ENCODE peak calls at places on chromosome 7, in four cellular contexts. One of them, this sample, is unnamed.
A peak's percentile ranks its signal among the peaks of the same experiment; 100 is the strongest.

GRCh38 chr7:30562498-30562897 is 32.2 kb upstream of the GARS1 start:
- DNase-seq in mesenchymal stem cell: peak; percentile 61
- DNase-seq in trophoblast cell: no peak
- DNase-seq in neuronal stem cell: no peak
- DNase-seq in this sample: no peak

GRCh38 chr7:91778416-91778815 is 102.1 kb downstream of the MTERF1 start:
- DNase-seq in mesenchymal stem cell: no peak
- DNase-seq in trophoblast cell: no peak
- DNase-seq in neuronal stem cell: no peak
- DNase-seq in this sample: no peak

GRCh38 chr7:69190738-69191137 is 407.5 kb upstream of the AUTS2 start:
- DNase-seq in mesenchymal stem cell: no peak
- DNase-seq in trophoblast cell: no peak
- DNase-seq in neuronal stem cell: no peak
- DNase-seq in this sample: no peak

GRCh38 chr7:42893341-42894242 is 18.3 kb downstream of the C7orf25 start:
- DNase-seq in mesenchymal stem cell: no peak
- DNase-seq in trophoblast cell: no peak
- DNase-seq in neuronal stem cell: no peak
- DNase-seq in this sample: no peak

GRCh38 chr7:13476881-13477444 is 512.5 kb downstream of the ETV1 start:
- DNase-seq in mesenchymal stem cell: no peak
- DNase-seq in trophoblast cell: no peak
- DNase-seq in neuronal stem cell: no peak
- DNase-seq in this sample: no peak

GRCh38 chr7:85673881-85674280 is 487.0 kb upstream of the SEMA3D start:
- DNase-seq in mesenchymal stem cell: no peak
- DNase-seq in trophoblast cell: no peak
- DNase-seq in neuronal stem cell: no peak
- DNase-seq in this sample: no peak

GRCh38 chr7:36440880-36441279 is 51.2 kb downstream of the ANLN start:
- DNase-seq in mesenchymal stem cell: peak; percentile 57
- DNase-seq in trophoblast cell: no peak
- DNase-seq in neuronal stem cell: no peak
- DNase-seq in this sample: no peak

GRCh38 chr7:42910306-42910705 is 1.6 kb downstream of the C7orf25 start:
- DNase-seq in mesenchymal stem cell: no peak
- DNase-seq in trophoblast cell: no peak
- DNase-seq in neuronal stem cell: no peak
- DNase-seq in this sample: no peak

GRCh38 chr7:50812847-50813475 is 30.3 kb upstream of the GRB10 start:
- DNase-seq in mesenchymal stem cell: peak; percentile 79
- DNase-seq in trophoblast cell: peak; percentile 74
- DNase-seq in neuronal stem cell: no peak
- DNase-seq in this sample: no peak

GRCh38 chr7:93516834-93517233 is 57.7 kb downstream of the CALCR start:
- DNase-seq in mesenchymal stem cell: no peak
- DNase-seq in trophoblast cell: no peak
- DNase-seq in neuronal stem cell: no peak
- DNase-seq in this sample: no peak

GRCh38 chr7:73899731-73900142 is 38.8 kb downstream of the TMEM270 start:
- DNase-seq in mesenchymal stem cell: no peak
- DNase-seq in trophoblast cell: peak; percentile 89
- DNase-seq in neuronal stem cell: no peak
- DNase-seq in this sample: no peak

GRCh38 chr7:127810691-127811660 is 159.0 kb downstream of the SND1 start:
- DNase-seq in mesenchymal stem cell: peak; percentile 24
- DNase-seq in trophoblast cell: no peak
- DNase-seq in neuronal stem cell: no peak
- DNase-seq in this sample: no peak

GRCh38 chr7:11831727-11832495 is at the start of gene THSD7A:
- DNase-seq in mesenchymal stem cell: peak; percentile 64
- DNase-seq in trophoblast cell: peak; percentile 43
- DNase-seq in neuronal stem cell: peak; percentile 63
- DNase-seq in this sample: peak; percentile 10

GRCh38 chr7:138575897-138576428 is 115.9 kb downstream of the TRIM24 start:
- DNase-seq in mesenchymal stem cell: no peak
- DNase-seq in trophoblast cell: no peak
- DNase-seq in neuronal stem cell: no peak
- DNase-seq in this sample: no peak

GRCh38 chr7:74217455-74218342 is 7.9 kb downstream of the LAT2 start:
- DNase-seq in mesenchymal stem cell: no peak
- DNase-seq in trophoblast cell: no peak
- DNase-seq in neuronal stem cell: no peak
- DNase-seq in this sample: no peak

GRCh38 chr7:636396-636795 is 90.1 kb upstream of the DNAAF5 start:
- DNase-seq in mesenchymal stem cell: peak; percentile 38
- DNase-seq in trophoblast cell: peak; percentile 43
- DNase-seq in neuronal stem cell: no peak
- DNase-seq in this sample: no peak

GRCh38 chr7:16529697-16530096 is 3.1 kb downstream of the LRRC72 start:
- DNase-seq in mesenchymal stem cell: no peak
- DNase-seq in trophoblast cell: no peak
- DNase-seq in neuronal stem cell: no peak
- DNase-seq in this sample: no peak

GRCh38 chr7:82319674-82320118 is 123.9 kb downstream of the CACNA2D1 start:
- DNase-seq in mesenchymal stem cell: peak; percentile 84
- DNase-seq in trophoblast cell: no peak
- DNase-seq in neuronal stem cell: no peak
- DNase-seq in this sample: no peak

GRCh38 chr7:117277576-117277975 is 45.3 kb downstream of the WNT2 start:
- DNase-seq in mesenchymal stem cell: no peak
- DNase-seq in trophoblast cell: no peak
- DNase-seq in neuronal stem cell: no peak
- DNase-seq in this sample: no peak

GRCh38 chr7:76217942-76218566 is 16.4 kb downstream of the SRRM3 start:
- DNase-seq in mesenchymal stem cell: no peak
- DNase-seq in trophoblast cell: no peak
- DNase-seq in neuronal stem cell: no peak
- DNase-seq in this sample: no peak

GRCh38 chr7:133705596-133705995 is 421.5 kb upstream of the LRGUK start:
- DNase-seq in mesenchymal stem cell: peak; percentile 66
- DNase-seq in trophoblast cell: peak; percentile 62
- DNase-seq in neuronal stem cell: no peak
- DNase-seq in this sample: no peak

GRCh38 chr7:50667338-50667737 is 102.1 kb upstream of the DDC start:
- DNase-seq in mesenchymal stem cell: no peak
- DNase-seq in trophoblast cell: no peak
- DNase-seq in neuronal stem cell: no peak
- DNase-seq in this sample: no peak

GRCh38 chr7:158751743-158752142 is 47.1 kb upstream of the NCAPG2 start:
- DNase-seq in mesenchymal stem cell: no peak
- DNase-seq in trophoblast cell: no peak
- DNase-seq in neuronal stem cell: no peak
- DNase-seq in this sample: peak; percentile 10

GRCh38 chr7:68511281-68511680 is 1087.0 kb upstream of the AUTS2 start:
- DNase-seq in mesenchymal stem cell: no peak
- DNase-seq in trophoblast cell: no peak
- DNase-seq in neuronal stem cell: peak; percentile 54
- DNase-seq in this sample: no peak

GRCh38 chr7:44607141-44608068 is 978 bp downstream of the OGDH start:
- DNase-seq in mesenchymal stem cell: no peak
- DNase-seq in trophoblast cell: no peak
- DNase-seq in neuronal stem cell: no peak
- DNase-seq in this sample: no peak

GRCh38 chr7:44609829-44610228 is 3.4 kb downstream of the OGDH start:
- DNase-seq in mesenchymal stem cell: no peak
- DNase-seq in trophoblast cell: no peak
- DNase-seq in neuronal stem cell: no peak
- DNase-seq in this sample: no peak

GRCh38 chr7:44604941-44605340 is 1.5 kb upstream of the OGDH start:
- DNase-seq in mesenchymal stem cell: no peak
- DNase-seq in trophoblast cell: no peak
- DNase-seq in neuronal stem cell: no peak
- DNase-seq in this sample: no peak

GRCh38 chr7:44608916-44609648 is 2.7 kb downstream of the OGDH start:
- DNase-seq in mesenchymal stem cell: no peak
- DNase-seq in trophoblast cell: no peak
- DNase-seq in neuronal stem cell: no peak
- DNase-seq in this sample: no peak

GRCh38 chr7:44606341-44607140 is at the start of gene OGDH:
- DNase-seq in mesenchymal stem cell: peak; percentile 99
- DNase-seq in trophoblast cell: peak; percentile 99
- DNase-seq in neuronal stem cell: peak; percentile 98
- DNase-seq in this sample: peak; percentile 93
- H2BK5ac ChIP-seq in mesenchymal stem cell: peak within 1 kb of the TSS; percentile 77
- H2BK5ac ChIP-seq in trophoblast cell: peak within 1 kb of the TSS; percentile 98
- H2BK5ac ChIP-seq in neuronal stem cell: no peak within 1 kb of the TSS
- H2BK5ac ChIP-seq in this sample: peak within 1 kb of the TSS; percentile 95

GRCh38 chr7:35004531-35005096 is 32.7 kb downstream of the DPY19L1 start:
- DNase-seq in mesenchymal stem cell: peak; percentile 48
- DNase-seq in trophoblast cell: no peak
- DNase-seq in neuronal stem cell: no peak
- DNase-seq in this sample: no peak
- H2BK5ac ChIP-seq in mesenchymal stem cell: no peak overlapping the region
- H2BK5ac ChIP-seq in trophoblast cell: peak overlapping the region; percentile 19
- H2BK5ac ChIP-seq in neuronal stem cell: no peak overlapping the region
- H2BK5ac ChIP-seq in this sample: no peak overlapping the region

GRCh38 chr7:47314728-47315601 is 266.9 kb downstream of the TNS3 start:
- DNase-seq in mesenchymal stem cell: peak; percentile 96
- DNase-seq in trophoblast cell: no peak
- DNase-seq in neuronal stem cell: no peak
- DNase-seq in this sample: no peak
- H2BK5ac ChIP-seq in mesenchymal stem cell: no peak overlapping the region
- H2BK5ac ChIP-seq in trophoblast cell: no peak overlapping the region
- H2BK5ac ChIP-seq in neuronal stem cell: no peak overlapping the region
- H2BK5ac ChIP-seq in this sample: peak overlapping the region; percentile 73

GRCh38 chr7:134771889-134772288 is 7.5 kb upstream of the CALD1 start:
- DNase-seq in mesenchymal stem cell: no peak
- DNase-seq in trophoblast cell: no peak
- DNase-seq in neuronal stem cell: no peak
- DNase-seq in this sample: no peak
- H2BK5ac ChIP-seq in mesenchymal stem cell: no peak overlapping the region
- H2BK5ac ChIP-seq in trophoblast cell: no peak overlapping the region
- H2BK5ac ChIP-seq in neuronal stem cell: no peak overlapping the region
- H2BK5ac ChIP-seq in this sample: no peak overlapping the region

GRCh38 chr7:33903770-33904679 is 1.3 kb upstream of the BMPER start:
- DNase-seq in mesenchymal stem cell: peak; percentile 66
- DNase-seq in trophoblast cell: no peak
- DNase-seq in neuronal stem cell: peak; percentile 54
- DNase-seq in this sample: no peak

GRCh38 chr7:33905389-33906032 is at the start of gene BMPER:
- DNase-seq in mesenchymal stem cell: peak; percentile 39
- DNase-seq in trophoblast cell: peak; percentile 63
- DNase-seq in neuronal stem cell: peak; percentile 49
- DNase-seq in this sample: peak; percentile 67

GRCh38 chr7:33907625-33908024 is 2.3 kb downstream of the BMPER start:
- DNase-seq in mesenchymal stem cell: no peak
- DNase-seq in trophoblast cell: no peak
- DNase-seq in neuronal stem cell: no peak
- DNase-seq in this sample: no peak

GRCh38 chr7:33906697-33907096 is 1.4 kb downstream of the BMPER start:
- DNase-seq in mesenchymal stem cell: no peak
- DNase-seq in trophoblast cell: no peak
- DNase-seq in neuronal stem cell: no peak
- DNase-seq in this sample: no peak

GRCh38 chr7:33904680-33905388 is 505 bp upstream of the BMPER start:
- DNase-seq in mesenchymal stem cell: peak; percentile 70
- DNase-seq in trophoblast cell: peak; percentile 17
- DNase-seq in neuronal stem cell: peak; percentile 45
- DNase-seq in this sample: no peak
- H2BK5ac ChIP-seq in mesenchymal stem cell: no peak overlapping the region
- H2BK5ac ChIP-seq in trophoblast cell: no peak overlapping the region
- H2BK5ac ChIP-seq in neuronal stem cell: no peak overlapping the region
- H2BK5ac ChIP-seq in this sample: no peak overlapping the region

DNA sequence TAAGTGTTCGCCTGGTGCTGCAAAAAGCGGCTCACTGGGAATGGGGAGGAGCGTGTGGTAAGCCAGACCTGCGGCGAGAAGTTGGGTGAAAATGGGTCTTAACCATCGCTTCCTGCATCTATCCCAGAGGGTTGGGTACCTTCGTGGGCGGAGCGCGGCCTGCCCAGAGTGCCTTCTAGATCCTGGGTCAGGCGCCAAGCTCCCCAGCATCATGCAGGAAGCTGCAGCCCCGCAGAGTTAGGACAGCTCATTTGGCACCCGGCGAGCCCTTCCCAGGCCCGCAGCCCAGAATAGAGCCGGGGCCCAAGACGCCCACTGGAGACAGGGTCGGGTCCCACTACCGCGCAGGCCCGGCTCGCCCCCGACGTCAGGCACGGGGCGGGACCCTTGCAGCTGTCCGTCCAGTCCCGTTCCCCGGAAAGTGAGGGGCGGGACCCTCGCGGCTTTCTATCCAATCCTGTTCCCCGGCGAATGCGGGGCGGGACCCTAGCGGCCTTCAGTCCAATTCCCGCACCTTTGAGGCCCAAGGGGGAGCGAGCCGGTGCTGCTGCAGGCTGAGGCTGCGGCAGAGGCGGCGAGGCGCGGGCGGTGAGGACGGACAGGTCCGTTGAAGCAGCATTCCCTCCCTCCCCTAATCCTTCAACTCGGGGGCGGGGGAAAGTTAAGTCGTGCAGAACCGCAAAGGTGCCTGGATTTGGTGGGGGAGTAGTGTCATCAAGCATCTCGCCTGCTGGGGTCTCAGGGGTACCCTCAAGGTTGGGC is at the start of gene CROT:
- DNase-seq in mesenchymal stem cell: peak; percentile 95
- DNase-seq in trophoblast cell: peak; percentile 92
- DNase-seq in neuronal stem cell: peak; percentile 94
- DNase-seq in this sample: peak; percentile 78
- H2BK5ac ChIP-seq in mesenchymal stem cell: no peak within 1 kb of the TSS
- H2BK5ac ChIP-seq in trophoblast cell: no peak within 1 kb of the TSS
- H2BK5ac ChIP-seq in neuronal stem cell: peak within 1 kb of the TSS; percentile 43
- H2BK5ac ChIP-seq in this sample: peak within 1 kb of the TSS; percentile 50

GRCh38 chr7:150411606-150412005 is 32.5 kb downstream of the ZNF775 start:
- DNase-seq in mesenchymal stem cell: no peak
- DNase-seq in trophoblast cell: no peak
- DNase-seq in neuronal stem cell: no peak
- DNase-seq in this sample: no peak

GRCh38 chr7:150415161-150416160 is 35.0 kb upstream of the GIMAP8 start:
- DNase-seq in mesenchymal stem cell: no peak
- DNase-seq in trophoblast cell: no peak
- DNase-seq in neuronal stem cell: no peak
- DNase-seq in this sample: no peak

GRCh38 chr7:150412016-150412415 is 32.9 kb downstream of the ZNF775 start:
- DNase-seq in mesenchymal stem cell: no peak
- DNase-seq in trophoblast cell: no peak
- DNase-seq in neuronal stem cell: no peak
- DNase-seq in this sample: no peak

GRCh38 chr7:150412518-150413247 is 33.6 kb downstream of the ZNF775 start:
- DNase-seq in mesenchymal stem cell: no peak
- DNase-seq in trophoblast cell: no peak
- DNase-seq in neuronal stem cell: no peak
- DNase-seq in this sample: no peak

GRCh38 chr7:150413640-150414081 is 34.5 kb downstream of the ZNF775 start:
- DNase-seq in mesenchymal stem cell: peak; percentile 12
- DNase-seq in trophoblast cell: no peak
- DNase-seq in neuronal stem cell: no peak
- DNase-seq in this sample: no peak
- H2BK5ac ChIP-seq in mesenchymal stem cell: no peak overlapping the region
- H2BK5ac ChIP-seq in trophoblast cell: no peak overlapping the region
- H2BK5ac ChIP-seq in neuronal stem cell: peak overlapping the region; percentile 17
- H2BK5ac ChIP-seq in this sample: no peak overlapping the region